ENCODE peak calls at places on chromosomes 2 and 18, in seven cellular contexts. I, C, S, M, J, Q and O are unnamed samples.

GRCh38 chr2:47072018-47072691 is 83.0 kb downstream of the STPG4 start:
- DNase-seq in I (peak), C (no peak), S (peak), M (peak), J (no peak), Q (peak), O (no peak)

GRCh38 chr18:73793386-73793785 is 354.2 kb downstream of the FBXO15 start:
- DNase-seq in I (no peak), C (no peak), S (no peak), M (no peak), J (no peak), Q (no peak), O (no peak)

GRCh38 chr2:207248702-207249355 is 83.1 kb upstream of the KLF7 start:
- DNase-seq in I (no peak), C (no peak), S (no peak), M (no peak), J (no peak), Q (no peak), O (no peak)

GRCh38 chr2:114122861-114123391 is 233.0 kb downstream of the ACTR3 start:
- DNase-seq in I (no peak), C (no peak), S (no peak), M (no peak), J (no peak), Q (no peak), O (peak)

GRCh38 chr2:37167636-37168182 is 10.9 kb upstream of the EIF2AK2 start:
- DNase-seq in I (no peak), C (no peak), S (no peak), M (no peak), J (no peak), Q (no peak), O (no peak)

GRCh38 chr2:124001681-124002080 is 23.4 kb upstream of the CNTNAP5 start:
- DNase-seq in I (no peak), C (no peak), S (no peak), M (no peak), J (no peak), Q (no peak), O (no peak)

GRCh38 chr18:3455090-3455640 is 5.2 kb downstream of the TGIF1 start:
- DNase-seq in I (no peak), C (no peak), S (no peak), M (no peak), J (no peak), Q (no peak), O (no peak)

GRCh38 chr2:20176760-20177159 is 48.2 kb downstream of the SDC1 start:
- DNase-seq in I (no peak), C (no peak), S (no peak), M (no peak), J (no peak), Q (no peak), O (no peak)

GRCh38 chr2:126909781-126910180 is 11.1 kb downstream of the TEX51 start:
- DNase-seq in I (no peak), C (peak), S (no peak), M (no peak), J (no peak), Q (no peak), O (no peak)

GRCh38 chr2:233287871-233288270 is 19.7 kb upstream of the SAG start:
- DNase-seq in I (no peak), C (no peak), S (no peak), M (no peak), J (no peak), Q (no peak), O (no peak)

GRCh38 chr2:66683068-66683467 is 248.1 kb downstream of the MEIS1 start:
- DNase-seq in I (no peak), C (no peak), S (no peak), M (no peak), J (no peak), Q (no peak), O (no peak)

GRCh38 chr18:47254341-47254939 is 3.0 kb upstream of the SKOR2 start:
- DNase-seq in I (peak), C (peak), S (no peak), M (no peak), J (no peak), Q (no peak), O (no peak)

GRCh38 chr2:171297951-171298350 is 135.8 kb downstream of the METTL8 start:
- DNase-seq in I (peak), C (no peak), S (no peak), M (no peak), J (no peak), Q (no peak), O (no peak)

GRCh38 chr2:140539506-140539905 is 1591.3 kb downstream of the LRP1B start:
- DNase-seq in I (no peak), C (no peak), S (no peak), M (no peak), J (no peak), Q (no peak), O (no peak)

GRCh38 chr2:191710411-191710900 is 32.5 kb downstream of the NABP1 start:
- DNase-seq in I (peak), C (no peak), S (no peak), M (no peak), J (no peak), Q (no peak), O (no peak)